ENCODE peak calls at places on chromosomes 6 and 20, in six cellular contexts. Q is IMR-90, K is neuronal stem cell, Y is H1, G is mesenchymal stem cell, U is trophoblast cell. C is an unnamed sample.

GRCh38 chr6:39166189-39166917 is 51.4 kb upstream of the SAYSD1 start:
- DNase-seq in Q (peak; percentile 37), K (peak; percentile 72), Y (peak; percentile 79), G (peak; percentile 46), U (peak; percentile 88), C (peak; percentile 94)

GRCh38 chr20:373171-373890 is 7.2 kb upstream of the TRIB3 start:
- DNase-seq in Q (peak; percentile 92), K (no peak), Y (no peak), G (peak; percentile 99), U (peak; percentile 57), C (peak; percentile 52)

GRCh38 chr6:4675086-4675485 is 101.1 kb upstream of the CDYL start:
- DNase-seq in Q (no peak), K (no peak), Y (no peak), G (no peak), U (no peak), C (no peak)

GRCh38 chr6:145017516-145017915 is 717.8 kb downstream of the EPM2A start:
- DNase-seq in Q (peak; percentile 36), K (no peak), Y (no peak), G (no peak), U (no peak), C (no peak)

GRCh38 chr6:105302617-105303128 is 100.2 kb downstream of the PREP start:
- DNase-seq in Q (no peak), K (no peak), Y (no peak), G (no peak), U (no peak), C (peak; percentile 39)

GRCh38 chr6:140256213-140256612 is 881.8 kb upstream of the CITED2 start:
- DNase-seq in Q (peak; percentile 3), K (no peak), Y (no peak), G (no peak), U (no peak), C (no peak)

GRCh38 chr20:37994512-37994911 is 38.7 kb downstream of the TTI1 start:
- DNase-seq in Q (peak; percentile 64), K (no peak), Y (no peak), G (peak; percentile 66), U (peak; percentile 50), C (no peak)

GRCh38 chr6:84284428-84285033 is 57.1 kb upstream of the CEP162 start:
- DNase-seq in Q (peak; percentile 2), K (peak; percentile 17), Y (no peak), G (peak; percentile 11), U (no peak), C (peak; percentile 31)

GRCh38 chr6:21087188-21087587 is 506.4 kb upstream of the SOX4 start:
- DNase-seq in Q (no peak), K (no peak), Y (no peak), G (no peak), U (no peak), C (no peak)

GRCh38 chr20:7976015-7976414 is 35.8 kb upstream of the HAO1 start:
- DNase-seq in Q (peak; percentile 34), K (no peak), Y (no peak), G (no peak), U (no peak), C (no peak)

GRCh38 chr6:126017668-126018067 is 31.3 kb downstream of the TRMT11 start:
- DNase-seq in Q (no peak), K (no peak), Y (no peak), G (no peak), U (no peak), C (no peak)

GRCh38 chr6:297571-298232 is 5.4 kb downstream of the DUSP22 start:
- DNase-seq in Q (no peak), K (no peak), Y (no peak), G (no peak), U (no peak), C (no peak)

GRCh38 chr6:156934054-156934424 is 156.9 kb downstream of the ARID1B start:
- DNase-seq in Q (no peak), K (no peak), Y (no peak), G (no peak), U (no peak), C (no peak)

GRCh38 chr20:44071526-44072111 is 115.4 kb downstream of the JPH2 start:
- DNase-seq in Q (no peak), K (no peak), Y (no peak), G (no peak), U (no peak), C (no peak)

GRCh38 chr6:139973602-139974373 is 599.3 kb upstream of the CITED2 start:
- DNase-seq in Q (peak; percentile 92), K (no peak), Y (no peak), G (peak; percentile 93), U (peak; percentile 89), C (no peak)

GRCh38 chr6:7691675-7692452 is 34.0 kb upstream of the BMP6 start:
- DNase-seq in Q (peak; percentile 50), K (no peak), Y (peak; percentile 17), G (peak; percentile 34), U (peak; percentile 92), C (peak; percentile 56)

GRCh38 chr20:47139934-47140333 is 216.6 kb downstream of the ZMYND8 start:
- DNase-seq in Q (no peak), K (no peak), Y (no peak), G (no peak), U (peak; percentile 31), C (no peak)

GRCh38 chr6:148203970-148204369 is 138.7 kb upstream of the SASH1 start:
- DNase-seq in Q (peak; percentile 90), K (no peak), Y (no peak), G (peak; percentile 30), U (peak; percentile 80), C (no peak)

GRCh38 chr20:38325167-38325566 is 21.1 kb upstream of the LBP start:
- DNase-seq in Q (no peak), K (no peak), Y (no peak), G (no peak), U (no peak), C (no peak)

GRCh38 chr20:23085415-23086055 is 589 bp downstream of the CD93 start:
- DNase-seq in Q (no peak), K (no peak), Y (no peak), G (no peak), U (no peak), C (no peak)

GRCh38 chr20:23082846-23083552 is 3.1 kb downstream of the CD93 start:
- DNase-seq in Q (no peak), K (no peak), Y (no peak), G (no peak), U (no peak), C (peak; percentile 48)

GRCh38 chr20:23084845-23085355 is 1.2 kb downstream of the CD93 start:
- DNase-seq in Q (no peak), K (no peak), Y (no peak), G (no peak), U (no peak), C (no peak)

GRCh38 chr20:23083553-23084220 is 2.4 kb downstream of the CD93 start:
- DNase-seq in Q (no peak), K (no peak), Y (no peak), G (no peak), U (no peak), C (no peak)

DNA sequence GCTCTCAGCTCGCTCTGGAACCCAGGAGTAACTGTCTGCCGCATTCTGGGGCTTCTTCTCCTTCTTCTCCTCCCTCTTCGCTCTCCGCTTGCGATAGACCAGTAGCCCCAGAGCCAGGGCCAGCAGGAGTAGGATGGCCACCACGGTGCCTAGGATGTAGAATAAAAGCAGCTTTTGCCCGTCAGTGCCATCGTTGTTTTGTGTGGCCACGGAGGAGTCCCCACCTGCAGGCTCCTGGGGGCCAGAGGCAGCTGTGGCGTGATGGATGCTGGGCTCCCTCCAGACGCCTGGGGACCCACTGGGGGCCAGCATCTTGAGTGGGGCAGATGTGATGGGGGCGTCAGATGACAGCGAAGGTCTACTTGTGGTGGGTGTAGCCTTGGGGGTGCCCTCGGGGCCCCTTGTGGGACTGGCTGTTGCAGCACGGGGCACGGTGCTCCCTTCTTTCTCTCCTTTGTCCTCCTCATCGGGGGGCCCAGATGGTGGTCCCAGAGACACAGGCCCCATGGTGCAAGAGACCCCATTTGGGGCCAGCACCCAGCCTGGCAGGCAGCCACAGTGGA is 1.8 kb downstream of the CD93 start:
- DNase-seq in Q (no peak), K (no peak), Y (no peak), G (no peak), U (no peak), C (no peak)
- H3K4me1 ChIP-seq in Q (no peaks in the 10 kb centered on the region), K (peaks cover 3% of the 10 kb centered on the region), Y (peaks cover 4% of the 10 kb centered on the region), G (peaks cover 2% of the 10 kb centered on the region), U (no peaks in the 10 kb centered on the region), C (no peaks in the 10 kb centered on the region)

GRCh38 chr20:9236408-9236912 is 167.6 kb downstream of the PLCB4 start:
- DNase-seq in Q (no peak), K (no peak), Y (no peak), G (peak; percentile 28), U (no peak), C (no peak)
- H4K91ac ChIP-seq in Q (no peak overlapping the region), K (no peak overlapping the region), Y (no peak overlapping the region), G (no peak overlapping the region), U (no peak overlapping the region), C (no peak overlapping the region)

GRCh38 chr20:58908216-58908615 is 55.7 kb downstream of the GNAS start:
- DNase-seq in Q (no peak), K (no peak), Y (no peak), G (no peak), U (no peak), C (no peak)

GRCh38 chr20:58906111-58906510 is 53.6 kb downstream of the GNAS start:
- DNase-seq in Q (no peak), K (no peak), Y (no peak), G (no peak), U (no peak), C (no peak)

GRCh38 chr20:58908941-58909340 is 56.4 kb downstream of the GNAS start:
- DNase-seq in Q (no peak), K (no peak), Y (no peak), G (no peak), U (no peak), C (no peak)

GRCh38 chr20:58906894-58907293 is 54.4 kb downstream of the GNAS start:
- DNase-seq in Q (peak; percentile 79), K (no peak), Y (no peak), G (peak; percentile 71), U (peak; percentile 25), C (no peak)

DNA sequence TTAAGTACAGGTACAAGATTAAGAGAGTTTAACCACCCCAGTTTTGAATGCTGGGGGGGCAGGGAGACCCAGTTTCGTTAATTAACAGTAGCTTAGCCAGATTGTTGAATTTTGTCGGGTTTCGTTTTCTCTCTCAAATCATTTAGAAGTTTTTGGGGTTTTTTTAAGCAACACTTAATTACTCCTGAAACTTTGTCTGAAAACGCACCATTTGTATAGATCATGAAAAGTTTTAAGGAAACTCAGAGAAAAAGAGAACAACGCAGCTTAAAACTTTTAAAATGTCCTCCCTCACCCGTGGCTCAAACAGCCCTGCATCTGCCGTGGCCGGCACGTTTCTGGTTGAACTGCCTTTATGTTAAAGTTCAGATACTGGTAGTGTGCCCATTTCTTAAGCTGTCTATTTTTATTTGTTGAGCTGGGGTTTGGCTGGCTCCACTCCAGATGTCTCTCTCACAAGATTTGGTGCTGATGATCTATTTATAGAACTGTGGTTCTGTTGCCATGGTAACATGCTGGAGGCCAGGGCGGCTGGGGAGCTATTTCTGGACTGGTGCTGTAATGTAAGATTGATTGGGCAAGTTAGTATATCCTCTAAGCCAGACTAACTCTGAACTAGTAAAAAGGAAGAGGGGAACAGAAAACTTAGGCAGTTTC is 55.1 kb downstream of the GNAS start:
- DNase-seq in Q (peak; percentile 99), K (no peak), Y (no peak), G (peak; percentile 99), U (peak; percentile 83), C (no peak)
- H3K4me1 ChIP-seq in Q (peaks cover 12% of the 10 kb centered on the region), K (peaks cover 15% of the 10 kb centered on the region), Y (no peaks in the 10 kb centered on the region), G (peaks cover 4% of the 10 kb centered on the region), U (no peaks in the 10 kb centered on the region), C (no peaks in the 10 kb centered on the region)

DNA sequence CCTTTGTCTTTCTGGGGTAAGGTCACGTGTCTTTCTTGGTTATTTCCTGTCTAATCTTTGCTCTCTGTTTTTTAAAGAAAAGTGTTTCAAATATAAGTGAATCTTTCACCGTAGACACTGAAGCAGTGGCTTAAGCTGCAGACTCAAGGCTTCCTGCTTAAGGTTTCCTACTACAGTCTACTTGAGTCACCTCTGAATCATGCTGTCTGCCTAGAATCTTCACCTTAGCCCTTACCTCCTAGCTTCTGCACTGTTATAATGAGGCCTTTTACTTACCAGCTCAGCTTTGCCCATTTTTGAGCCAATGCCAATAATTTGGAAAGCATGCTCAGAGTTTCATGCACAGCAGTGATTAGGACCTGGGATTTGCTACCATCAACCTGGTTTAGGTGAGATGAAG is 30.6 kb downstream of the ADGRF4 start:
- DNase-seq in Q (no peak), K (no peak), Y (no peak), G (no peak), U (peak; percentile 54), C (no peak)
- H4K91ac ChIP-seq in Q (no peak overlapping the region), K (no peak overlapping the region), Y (no peak overlapping the region), G (no peak overlapping the region), U (no peak overlapping the region), C (no peak overlapping the region)

C was measured in H9.